ENCODE peak calls at places on chromosomes 1 and 21, in four cellular contexts. One of them, this sample, is unnamed.

GRCh38 chr1:194297999-194298598 is 1111.7 kb upstream of the B3GALT2 start:
- DNase-seq in GM23338: no peak
- DNase-seq in HepG2: no peak
- DNase-seq in transverse colon: no peak
- DNase-seq in this sample: no peak

GRCh38 chr1:117232551-117232950 is 21.8 kb upstream of the VTCN1 start:
- DNase-seq in GM23338: no peak
- DNase-seq in HepG2: no peak
- DNase-seq in transverse colon: no peak
- DNase-seq in this sample: no peak

GRCh38 chr1:56409112-56409691 is 170.2 kb downstream of the PLPP3 start:
- DNase-seq in GM23338: peak
- DNase-seq in HepG2: peak
- DNase-seq in transverse colon: peak
- DNase-seq in this sample: no peak

GRCh38 chr1:64042331-64043100 is 160.9 kb upstream of the UBE2U start:
- DNase-seq in GM23338: no peak
- DNase-seq in HepG2: no peak
- DNase-seq in transverse colon: no peak
- DNase-seq in this sample: peak

GRCh38 chr1:206890125-206890637 is 7.1 kb upstream of the IL24 start:
- DNase-seq in GM23338: peak
- DNase-seq in HepG2: no peak
- DNase-seq in transverse colon: no peak
- DNase-seq in this sample: no peak

GRCh38 chr1:64469121-64469520 is 808 bp upstream of the CACHD1 start:
- DNase-seq in GM23338: peak
- DNase-seq in HepG2: no peak
- DNase-seq in transverse colon: no peak
- DNase-seq in this sample: peak

GRCh38 chr1:165829888-165830287 is 2.5 kb downstream of the UCK2 start:
- DNase-seq in GM23338: no peak
- DNase-seq in HepG2: no peak
- DNase-seq in transverse colon: no peak
- DNase-seq in this sample: no peak

GRCh38 chr1:100703052-100703451 is 16.5 kb upstream of the VCAM1 start:
- DNase-seq in GM23338: no peak
- DNase-seq in HepG2: no peak
- DNase-seq in transverse colon: no peak
- DNase-seq in this sample: no peak

GRCh38 chr21:15121655-15122120 is 56.9 kb upstream of the NRIP1 start:
- DNase-seq in GM23338: peak
- DNase-seq in HepG2: peak
- DNase-seq in transverse colon: no peak
- DNase-seq in this sample: no peak

GRCh38 chr1:8077602-8078001 is 51.5 kb upstream of the ERRFI1 start:
- DNase-seq in GM23338: no peak
- DNase-seq in HepG2: no peak
- DNase-seq in transverse colon: no peak
- DNase-seq in this sample: no peak

GRCh38 chr1:234535763-234536515 is 57.0 kb upstream of the TARBP1 start:
- DNase-seq in GM23338: no peak
- DNase-seq in HepG2: no peak
- DNase-seq in transverse colon: peak
- DNase-seq in this sample: peak

GRCh38 chr1:214833357-214833756 is 230.4 kb downstream of the CENPF start:
- DNase-seq in GM23338: no peak
- DNase-seq in HepG2: peak
- DNase-seq in transverse colon: no peak
- DNase-seq in this sample: no peak

GRCh38 chr1:173150795-173151194 is 56.3 kb downstream of the TNFSF4 start:
- DNase-seq in GM23338: no peak
- DNase-seq in HepG2: no peak
- DNase-seq in transverse colon: no peak
- DNase-seq in this sample: no peak

GRCh38 chr1:97139512-97139911 is 417.9 kb downstream of the PTBP2 start:
- DNase-seq in GM23338: no peak
- DNase-seq in HepG2: no peak
- DNase-seq in transverse colon: no peak
- DNase-seq in this sample: no peak

GRCh38 chr1:178628637-178629548 is 96.2 kb upstream of the RALGPS2 start:
- DNase-seq in GM23338: no peak
- DNase-seq in HepG2: no peak
- DNase-seq in transverse colon: no peak
- DNase-seq in this sample: no peak

GRCh38 chr1:244367399-244368114 is 84.2 kb downstream of the ADSS2 start:
- DNase-seq in GM23338: no peak
- DNase-seq in HepG2: no peak
- DNase-seq in transverse colon: no peak
- DNase-seq in this sample: no peak

GRCh38 chr1:228879164-228879563 is 143.9 kb downstream of the RHOU start:
- DNase-seq in GM23338: no peak
- DNase-seq in HepG2: no peak
- DNase-seq in transverse colon: no peak
- DNase-seq in this sample: no peak

GRCh38 chr1:92486251-92487077 is at the start of gene GFI1:
- DNase-seq in GM23338: peak
- DNase-seq in HepG2: peak
- DNase-seq in transverse colon: peak
- DNase-seq in this sample: no peak

GRCh38 chr1:228345201-228345930 is 61.3 kb downstream of the TRIM11 start:
- DNase-seq in GM23338: no peak
- DNase-seq in HepG2: no peak
- DNase-seq in transverse colon: peak
- DNase-seq in this sample: no peak

GRCh38 chr21:38669186-38669585 is 136.5 kb upstream of the ETS2 start:
- DNase-seq in GM23338: peak
- DNase-seq in HepG2: peak
- DNase-seq in transverse colon: peak
- DNase-seq in this sample: no peak

GRCh38 chr1:85428471-85429077 is 36.4 kb downstream of the DDAH1 start:
- DNase-seq in GM23338: no peak
- DNase-seq in HepG2: no peak
- DNase-seq in transverse colon: no peak
- DNase-seq in this sample: no peak

GRCh38 chr21:29433366-29434059 is 134.8 kb downstream of the BACH1 start:
- DNase-seq in GM23338: no peak
- DNase-seq in HepG2: no peak
- DNase-seq in transverse colon: no peak
- DNase-seq in this sample: no peak

GRCh38 chr1:208272311-208272710 is 28.1 kb upstream of the PLXNA2 start:
- DNase-seq in GM23338: no peak
- DNase-seq in HepG2: no peak
- DNase-seq in transverse colon: no peak
- DNase-seq in this sample: no peak

GRCh38 chr1:171817511-171818265 is 23.6 kb upstream of the DNM3 start:
- DNase-seq in GM23338: peak
- DNase-seq in HepG2: peak
- DNase-seq in transverse colon: peak
- DNase-seq in this sample: no peak

GRCh38 chr1:223001653-223002634 is 141.1 kb downstream of the TLR5 start:
- DNase-seq in GM23338: peak
- DNase-seq in HepG2: no peak
- DNase-seq in transverse colon: no peak
- DNase-seq in this sample: no peak

GRCh38 chr21:42239973-42240372 is 21.0 kb downstream of the ABCG1 start:
- DNase-seq in GM23338: no peak
- DNase-seq in HepG2: no peak
- DNase-seq in transverse colon: no peak
- DNase-seq in this sample: no peak

GRCh38 chr21:41979751-41980369 is 26.0 kb upstream of the C2CD2 start:
- DNase-seq in GM23338: no peak
- DNase-seq in HepG2: no peak
- DNase-seq in transverse colon: no peak
- DNase-seq in this sample: peak

GRCh38 chr1:174158767-174159252 is 510 bp upstream of the RABGAP1L start:
- DNase-seq in GM23338: no peak
- DNase-seq in HepG2: no peak
- DNase-seq in transverse colon: no peak
- DNase-seq in this sample: no peak

GRCh38 chr1:33608825-33609400 is 136.5 kb downstream of the ZSCAN20 start:
- DNase-seq in GM23338: no peak
- DNase-seq in HepG2: no peak
- DNase-seq in transverse colon: no peak
- DNase-seq in this sample: peak

GRCh38 chr1:103960045-103960444 is 210.3 kb downstream of the AMY1C start:
- DNase-seq in GM23338: no peak
- DNase-seq in HepG2: no peak
- DNase-seq in transverse colon: no peak
- DNase-seq in this sample: no peak

GRCh38 chr1:23966973-23967493 is 7.4 kb downstream of the PNRC2 start:
- DNase-seq in GM23338: no peak
- DNase-seq in HepG2: no peak
- DNase-seq in transverse colon: no peak
- DNase-seq in this sample: no peak
- TF ChIP-seq POLR2AphosphoS5 in GM23338: no peak
- TF ChIP-seq POLR2AphosphoS5 in HepG2: no peak
- TF ChIP-seq POLR2AphosphoS5 in transverse colon: no peak
- TF ChIP-seq POLR2AphosphoS5 in this sample: no peak

DNA sequence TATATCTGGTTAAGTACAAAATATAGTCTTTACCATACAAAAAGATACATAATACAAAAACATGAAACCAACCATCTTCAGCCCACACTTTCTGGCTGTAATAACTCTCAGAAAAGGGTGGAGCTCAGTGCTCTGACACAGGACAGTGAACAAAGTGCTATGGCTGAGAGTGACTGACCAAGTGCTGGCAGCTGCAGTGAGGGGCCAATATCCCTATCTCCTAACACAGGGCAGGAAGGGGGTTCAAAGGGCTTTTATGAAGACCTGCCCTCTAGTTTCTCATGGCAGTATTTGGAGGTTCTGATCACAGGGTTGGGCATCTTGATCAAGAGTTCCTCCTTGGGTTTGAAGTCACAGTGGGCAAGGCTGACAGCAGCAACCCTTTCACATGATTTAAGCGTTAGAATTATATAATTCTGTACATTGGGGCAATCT is 3.9 kb downstream of the TXNIP start:
- DNase-seq in GM23338: no peak
- DNase-seq in HepG2: no peak
- DNase-seq in transverse colon: no peak
- DNase-seq in this sample: no peak
- H3K4me3 ChIP-seq in GM23338: no peak
- H3K4me3 ChIP-seq in HepG2: peak
- H3K4me3 ChIP-seq in transverse colon: peak
- H3K4me3 ChIP-seq in this sample: peak

DNA sequence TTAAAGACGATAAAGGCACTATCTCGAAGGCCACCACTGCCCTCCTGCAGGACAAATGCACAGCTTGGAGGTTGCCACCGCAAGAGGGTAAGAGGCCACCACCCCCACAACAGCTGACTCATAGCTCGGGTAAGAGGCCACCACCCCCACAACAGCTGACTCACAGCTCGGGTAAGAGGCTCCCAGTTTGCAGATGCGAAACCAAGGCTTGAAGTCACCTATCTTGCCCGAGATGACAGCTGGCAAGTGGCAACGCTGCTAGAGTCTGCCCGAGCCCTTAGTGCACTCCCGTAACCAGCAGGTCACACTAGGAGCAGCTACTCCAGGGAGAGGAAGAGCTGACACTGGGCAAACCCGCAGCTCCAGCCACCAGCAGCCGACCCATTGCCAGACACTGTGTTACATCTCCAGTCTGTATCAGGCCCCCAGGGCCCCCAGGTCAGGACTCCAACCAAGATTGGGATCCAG is 17.1 kb upstream of the SPSB1 start:
- DNase-seq in GM23338: no peak
- DNase-seq in HepG2: peak
- DNase-seq in transverse colon: peak
- DNase-seq in this sample: no peak
- H3K27ac ChIP-seq in GM23338: no peak
- H3K27ac ChIP-seq in HepG2: no peak
- H3K27ac ChIP-seq in transverse colon: no peak
- H3K27ac ChIP-seq in this sample: no peak

DNA sequence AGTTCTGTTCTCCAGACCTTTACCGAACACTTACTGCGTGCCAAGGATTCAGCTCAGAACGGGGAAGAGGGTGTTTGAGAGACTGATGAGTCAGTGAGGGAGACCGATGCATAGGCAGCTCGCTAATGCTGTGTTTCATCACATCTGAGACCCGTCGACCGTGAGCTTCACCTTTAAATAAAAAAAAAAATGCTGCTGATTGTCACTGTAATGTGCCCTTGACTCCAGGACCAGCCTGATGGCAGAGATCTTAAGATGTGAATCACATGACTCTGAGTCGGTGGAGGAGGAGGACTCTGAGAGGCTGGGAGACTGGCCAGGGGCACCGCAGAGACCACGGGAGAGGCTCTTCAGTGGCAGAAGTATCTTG is 28.8 kb downstream of the SPSB1 start:
- DNase-seq in GM23338: no peak
- DNase-seq in HepG2: no peak
- DNase-seq in transverse colon: no peak
- DNase-seq in this sample: no peak
- TF ChIP-seq POLR2AphosphoS5 in GM23338: no peak
- TF ChIP-seq POLR2AphosphoS5 in HepG2: no peak
- TF ChIP-seq POLR2AphosphoS5 in transverse colon: no peak
- TF ChIP-seq POLR2AphosphoS5 in this sample: peak

GRCh38 chr1:205091043-205091740 is 6.9 kb upstream of the TMEM81 start:
- DNase-seq in GM23338: no peak
- DNase-seq in HepG2: no peak
- DNase-seq in transverse colon: no peak
- DNase-seq in this sample: no peak
- H3K4me3 ChIP-seq in GM23338: no peak
- H3K4me3 ChIP-seq in HepG2: no peak
- H3K4me3 ChIP-seq in transverse colon: no peak
- H3K4me3 ChIP-seq in this sample: no peak

DNA sequence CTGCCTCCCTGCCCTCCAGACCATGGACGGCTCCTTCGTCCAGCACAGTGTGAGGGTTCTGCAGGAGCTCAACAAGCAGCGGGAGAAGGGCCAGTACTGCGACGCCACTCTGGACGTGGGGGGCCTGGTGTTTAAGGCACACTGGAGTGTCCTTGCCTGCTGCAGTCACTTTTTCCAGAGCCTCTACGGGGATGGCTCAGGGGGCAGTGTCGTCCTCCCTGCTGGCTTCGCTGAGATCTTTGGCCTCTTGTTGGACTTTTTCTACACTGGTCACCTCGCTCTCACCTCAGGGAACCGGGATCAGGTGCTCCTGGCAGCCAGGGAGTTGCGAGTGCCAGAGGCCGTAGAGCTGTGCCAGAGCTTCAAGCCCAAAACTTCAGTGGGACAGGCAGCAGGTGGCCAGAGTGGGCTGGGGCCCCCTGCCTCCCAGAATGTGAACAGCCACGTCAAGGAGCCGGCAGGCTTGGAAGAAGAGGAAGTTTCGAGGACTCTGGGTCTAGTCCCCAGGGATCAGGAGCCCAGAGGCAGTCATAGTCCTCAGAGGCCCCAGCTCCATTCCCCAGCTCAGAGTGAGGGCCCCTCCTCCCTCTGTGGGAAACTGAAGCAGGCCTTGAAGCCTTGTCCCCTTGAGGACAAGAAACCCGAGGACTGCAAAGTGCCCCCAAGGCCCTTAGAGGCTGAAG is 935 bp downstream of the ZBTB48 start:
- DNase-seq in GM23338: peak
- DNase-seq in HepG2: no peak
- DNase-seq in transverse colon: no peak
- DNase-seq in this sample: no peak
- H3K27ac ChIP-seq in GM23338: peak
- H3K27ac ChIP-seq in HepG2: peak
- H3K27ac ChIP-seq in transverse colon: peak
- H3K27ac ChIP-seq in this sample: peak

GRCh38 chr1:31785020-31785946 is 21.1 kb upstream of the ADGRB2 start:
- DNase-seq in GM23338: no peak
- DNase-seq in HepG2: no peak
- DNase-seq in transverse colon: no peak
- DNase-seq in this sample: no peak
- TF ChIP-seq POLR2AphosphoS5 in GM23338: no peak
- TF ChIP-seq POLR2AphosphoS5 in HepG2: no peak
- TF ChIP-seq POLR2AphosphoS5 in transverse colon: no peak
- TF ChIP-seq POLR2AphosphoS5 in this sample: no peak

This sample was measured in esophagus muscularis mucosa.